ENCODE peak calls at places on chromosomes 1 and 21, in seven cellular contexts. One of them, this sample, is unnamed.

GRCh38 chr1:46940307-46940706 is 969 bp downstream of the CYP4A11 start:
- DNase-seq in SK-N-SH: no peak
- DNase-seq in H1: no peak
- DNase-seq in K562: no peak
- DNase-seq in HepG2: no peak
- DNase-seq in GM12878: no peak
- DNase-seq in HCT116: no peak
- DNase-seq in this sample: no peak

GRCh38 chr1:156414440-156415064 is 45.5 kb downstream of the RHBG start:
- DNase-seq in H1: no peak
- DNase-seq in HCT116: no peak
- DNase-seq in HepG2: no peak
- DNase-seq in GM12878: no peak
- DNase-seq in SK-N-SH: no peak
- DNase-seq in K562: peak
- DNase-seq in this sample: no peak

GRCh38 chr21:36615274-36615964 is 83.5 kb upstream of the SIM2 start:
- DNase-seq in H1: no peak
- DNase-seq in K562: no peak
- DNase-seq in SK-N-SH: no peak
- DNase-seq in HCT116: peak
- DNase-seq in GM12878: no peak
- DNase-seq in HepG2: peak
- DNase-seq in this sample: peak

GRCh38 chr1:34088001-34088400 is 77.0 kb downstream of the CSMD2 start:
- DNase-seq in H1: no peak
- DNase-seq in HCT116: no peak
- DNase-seq in K562: no peak
- DNase-seq in HepG2: no peak
- DNase-seq in SK-N-SH: no peak
- DNase-seq in GM12878: no peak
- DNase-seq in this sample: no peak

GRCh38 chr1:62398377-62398776 is 38.5 kb upstream of the USP1 start:
- DNase-seq in HCT116: no peak
- DNase-seq in GM12878: no peak
- DNase-seq in K562: no peak
- DNase-seq in SK-N-SH: no peak
- DNase-seq in H1: no peak
- DNase-seq in HepG2: no peak
- DNase-seq in this sample: no peak

GRCh38 chr1:39735731-39736130 is 3.0 kb upstream of the PPIE start:
- DNase-seq in K562: no peak
- DNase-seq in SK-N-SH: no peak
- DNase-seq in HCT116: no peak
- DNase-seq in H1: no peak
- DNase-seq in GM12878: no peak
- DNase-seq in HepG2: no peak
- DNase-seq in this sample: no peak

GRCh38 chr1:3060112-3060511 is 8.9 kb upstream of the PRDM16 start:
- DNase-seq in GM12878: no peak
- DNase-seq in H1: no peak
- DNase-seq in HCT116: no peak
- DNase-seq in K562: no peak
- DNase-seq in HepG2: no peak
- DNase-seq in SK-N-SH: no peak
- DNase-seq in this sample: no peak

GRCh38 chr1:180524160-180524914 is 22.0 kb upstream of the ACBD6 start:
- DNase-seq in HCT116: no peak
- DNase-seq in SK-N-SH: no peak
- DNase-seq in HepG2: no peak
- DNase-seq in H1: no peak
- DNase-seq in GM12878: no peak
- DNase-seq in K562: no peak
- DNase-seq in this sample: no peak

GRCh38 chr1:147824776-147825175 is 64.4 kb upstream of the GJA5 start:
- DNase-seq in HCT116: no peak
- DNase-seq in GM12878: no peak
- DNase-seq in SK-N-SH: no peak
- DNase-seq in HepG2: no peak
- DNase-seq in H1: no peak
- DNase-seq in K562: no peak
- DNase-seq in this sample: no peak

GRCh38 chr21:45979651-45980050 is 1.9 kb upstream of the COL6A1 start:
- DNase-seq in H1: no peak
- DNase-seq in HCT116: no peak
- DNase-seq in K562: no peak
- DNase-seq in HepG2: no peak
- DNase-seq in SK-N-SH: no peak
- DNase-seq in GM12878: no peak
- DNase-seq in this sample: no peak

GRCh38 chr21:45975017-45975595 is 6.5 kb upstream of the COL6A1 start:
- DNase-seq in HCT116: peak
- DNase-seq in H1: no peak
- DNase-seq in SK-N-SH: no peak
- DNase-seq in GM12878: no peak
- DNase-seq in HepG2: no peak
- DNase-seq in K562: no peak
- DNase-seq in this sample: no peak

GRCh38 chr21:45979141-45979631 is 2.4 kb upstream of the COL6A1 start:
- DNase-seq in HepG2: no peak
- DNase-seq in GM12878: no peak
- DNase-seq in K562: no peak
- DNase-seq in H1: no peak
- DNase-seq in SK-N-SH: peak
- DNase-seq in HCT116: no peak
- DNase-seq in this sample: no peak

GRCh38 chr21:45976666-45977335 is 4.8 kb upstream of the COL6A1 start:
- DNase-seq in K562: no peak
- DNase-seq in HepG2: no peak
- DNase-seq in SK-N-SH: no peak
- DNase-seq in HCT116: no peak
- DNase-seq in GM12878: no peak
- DNase-seq in H1: no peak
- DNase-seq in this sample: no peak

DNA sequence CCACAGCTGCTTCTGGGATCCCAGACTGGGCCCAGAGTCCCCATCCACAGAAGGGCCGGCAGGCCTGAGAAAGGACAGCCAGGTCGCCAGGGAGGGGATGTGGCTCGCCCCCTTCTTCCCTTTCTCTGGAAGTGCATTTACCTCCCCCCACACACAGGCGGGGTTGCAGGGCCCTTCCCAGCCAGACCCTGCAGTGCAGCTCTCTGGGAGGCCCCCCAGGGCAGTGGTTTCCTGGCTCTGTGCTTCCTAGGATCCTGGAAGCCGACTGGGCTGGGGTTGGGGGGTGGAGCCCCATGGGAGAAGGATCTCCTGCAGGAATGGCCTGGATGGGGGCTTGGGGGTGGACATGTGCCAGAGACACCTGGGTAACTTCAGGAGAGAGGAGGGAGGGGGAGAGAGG is 4.2 kb upstream of the COL6A1 start:
- DNase-seq in SK-N-SH: peak
- DNase-seq in K562: no peak
- DNase-seq in GM12878: no peak
- DNase-seq in HCT116: no peak
- DNase-seq in H1: no peak
- DNase-seq in HepG2: no peak
- DNase-seq in this sample: no peak
- TF ChIP-seq JUND in SK-N-SH: no peak
- TF ChIP-seq JUND in K562: no peak
- TF ChIP-seq JUND in GM12878: no peak
- TF ChIP-seq JUND in HCT116: no peak
- TF ChIP-seq JUND in H1: no peak
- TF ChIP-seq JUND in HepG2: no peak
- TF ChIP-seq JUND in this sample: no peak

GRCh38 chr21:14830307-14830706 is 234.5 kb downstream of the NRIP1 start:
- DNase-seq in H1: no peak
- DNase-seq in GM12878: no peak
- DNase-seq in K562: no peak
- DNase-seq in SK-N-SH: no peak
- DNase-seq in HCT116: no peak
- DNase-seq in HepG2: no peak
- DNase-seq in this sample: peak

GRCh38 chr21:14825405-14826032 is 239.3 kb downstream of the NRIP1 start:
- DNase-seq in HCT116: no peak
- DNase-seq in HepG2: no peak
- DNase-seq in K562: no peak
- DNase-seq in GM12878: peak
- DNase-seq in H1: no peak
- DNase-seq in SK-N-SH: no peak
- DNase-seq in this sample: no peak

DNA sequence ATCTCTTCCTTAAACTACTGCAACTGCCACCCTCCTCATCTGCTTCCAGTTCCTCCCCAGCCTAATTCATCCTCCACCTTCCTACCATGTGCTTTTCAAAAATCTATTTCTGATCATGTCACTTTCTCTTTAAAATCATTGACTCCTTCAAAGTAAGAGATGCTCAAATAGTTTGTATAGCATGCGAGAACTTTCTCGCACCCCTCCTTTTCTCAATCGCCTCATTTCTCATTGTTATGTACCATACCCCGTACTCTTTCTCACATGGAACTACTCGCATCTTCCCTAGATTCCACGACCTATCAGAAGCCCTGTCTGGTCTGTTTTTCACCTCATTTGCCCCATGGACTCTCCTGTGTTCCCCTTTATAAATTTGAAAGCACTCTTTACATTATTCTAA is 238.2 kb downstream of the NRIP1 start:
- DNase-seq in K562: no peak
- DNase-seq in HepG2: no peak
- DNase-seq in H1: no peak
- DNase-seq in GM12878: peak
- DNase-seq in HCT116: no peak
- DNase-seq in SK-N-SH: no peak
- DNase-seq in this sample: no peak
- TF ChIP-seq JUND in K562: no peak
- TF ChIP-seq JUND in HepG2: no peak
- TF ChIP-seq JUND in H1: no peak
- TF ChIP-seq JUND in GM12878: no peak
- TF ChIP-seq JUND in HCT116: no peak
- TF ChIP-seq JUND in SK-N-SH: no peak
- TF ChIP-seq JUND in this sample: no peak

GRCh38 chr1:23752909-23753308 is 9.6 kb downstream of the ELOA start:
- DNase-seq in H1: no peak
- DNase-seq in HCT116: no peak
- DNase-seq in GM12878: no peak
- DNase-seq in K562: no peak
- DNase-seq in SK-N-SH: no peak
- DNase-seq in HepG2: peak
- DNase-seq in this sample: no peak

GRCh38 chr1:23756676-23757075 is 13.4 kb downstream of the ELOA start:
- DNase-seq in GM12878: no peak
- DNase-seq in SK-N-SH: no peak
- DNase-seq in HCT116: no peak
- DNase-seq in H1: no peak
- DNase-seq in K562: no peak
- DNase-seq in HepG2: no peak
- DNase-seq in this sample: no peak

GRCh38 chr1:23747947-23748346 is 4.7 kb downstream of the ELOA start:
- DNase-seq in K562: no peak
- DNase-seq in HCT116: no peak
- DNase-seq in SK-N-SH: no peak
- DNase-seq in GM12878: no peak
- DNase-seq in H1: no peak
- DNase-seq in HepG2: no peak
- DNase-seq in this sample: no peak

GRCh38 chr1:23751815-23752200 is 8.5 kb downstream of the ELOA start:
- DNase-seq in HepG2: no peak
- DNase-seq in H1: no peak
- DNase-seq in HCT116: no peak
- DNase-seq in GM12878: no peak
- DNase-seq in SK-N-SH: no peak
- DNase-seq in K562: no peak
- DNase-seq in this sample: no peak

GRCh38 chr1:23751050-23751814 is 8.0 kb downstream of the ELOA start:
- DNase-seq in K562: peak
- DNase-seq in HepG2: peak
- DNase-seq in GM12878: no peak
- DNase-seq in SK-N-SH: peak
- DNase-seq in H1: peak
- DNase-seq in HCT116: peak
- DNase-seq in this sample: peak
- TF ChIP-seq JUND in K562: no peak
- TF ChIP-seq JUND in HepG2: no peak
- TF ChIP-seq JUND in GM12878: no peak
- TF ChIP-seq JUND in SK-N-SH: no peak
- TF ChIP-seq JUND in H1: no peak
- TF ChIP-seq JUND in HCT116: no peak
- TF ChIP-seq JUND in this sample: no peak

GRCh38 chr1:161131721-161132409 is 602 bp downstream of the DEDD start:
- DNase-seq in SK-N-SH: peak
- DNase-seq in GM12878: no peak
- DNase-seq in K562: no peak
- DNase-seq in HCT116: no peak
- DNase-seq in H1: no peak
- DNase-seq in HepG2: no peak
- DNase-seq in this sample: no peak
- TF ChIP-seq JUND in SK-N-SH: no peak
- TF ChIP-seq JUND in GM12878: no peak
- TF ChIP-seq JUND in K562: no peak
- TF ChIP-seq JUND in HCT116: no peak
- TF ChIP-seq JUND in H1: no peak
- TF ChIP-seq JUND in HepG2: no peak
- TF ChIP-seq JUND in this sample: no peak

DNA sequence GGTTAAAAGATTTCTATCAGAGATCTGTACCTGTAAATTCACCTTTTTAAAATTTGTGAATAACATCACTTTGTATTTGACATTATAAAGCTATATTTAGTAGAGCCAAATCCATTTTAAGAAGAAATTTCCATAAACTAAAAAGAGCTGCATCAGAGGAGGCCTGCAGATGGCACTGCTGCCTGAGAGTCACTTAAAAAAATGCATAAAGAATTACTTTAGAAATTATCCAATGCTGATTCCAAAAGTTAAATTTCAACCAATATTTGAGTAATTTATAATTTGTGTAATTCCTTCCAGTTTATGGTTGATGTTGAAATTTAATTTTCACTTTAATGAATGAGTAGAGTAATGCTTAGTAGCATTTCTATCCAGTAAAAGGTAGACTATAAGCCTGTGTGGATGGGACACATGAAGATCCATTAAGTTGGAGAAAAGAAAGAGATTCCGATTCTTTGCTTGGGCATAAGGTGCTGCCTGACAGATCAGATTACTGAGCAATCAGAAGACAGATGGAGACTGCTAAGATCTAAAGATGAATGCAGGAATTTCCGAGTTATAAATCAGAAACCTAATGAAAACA is 20.7 kb upstream of the RPE65 start:
- DNase-seq in K562: no peak
- DNase-seq in HCT116: no peak
- DNase-seq in H1: no peak
- DNase-seq in SK-N-SH: no peak
- DNase-seq in HepG2: peak
- DNase-seq in GM12878: no peak
- DNase-seq in this sample: no peak
- TF ChIP-seq JUND in K562: no peak
- TF ChIP-seq JUND in HCT116: no peak
- TF ChIP-seq JUND in H1: no peak
- TF ChIP-seq JUND in SK-N-SH: no peak
- TF ChIP-seq JUND in HepG2: no peak
- TF ChIP-seq JUND in GM12878: no peak
- TF ChIP-seq JUND in this sample: no peak